ENCODE peak calls at places on chromosomes 6 and 20, in four cellular contexts. U is WTC11, A is HepG2, P is GM12878. K is an unnamed sample.

GRCh38 chr20:25247666-25248500 is at the start of gene PYGB:
- DNase-seq in P (peak; percentile 41), A (peak; percentile 78), U (peak; percentile 82), K (peak; percentile 90)

GRCh38 chr6:104809116-104809515 is 50.6 kb downstream of the HACE1 start:
- DNase-seq in P (no peak), U (no peak), A (no peak), K (no peak)

GRCh38 chr20:63273180-63273579 is 567 bp downstream of the ARFGAP1 start:
- DNase-seq in P (no peak), A (no peak), U (no peak), K (no peak)

GRCh38 chr20:1509237-1509636 is 18.0 kb upstream of the SIRPB2 start:
- DNase-seq in A (peak; percentile 25), U (no peak), P (no peak), K (no peak)

GRCh38 chr6:52514514-52514913 is 62.3 kb downstream of the TRAM2 start:
- DNase-seq in A (no peak), U (no peak), P (no peak), K (no peak)

GRCh38 chr6:159077123-159077522 is 32.3 kb upstream of the TAGAP start:
- DNase-seq in A (no peak), U (no peak), P (no peak), K (no peak)

GRCh38 chr20:25511183-25511582 is 74.1 kb downstream of the NINL start:
- DNase-seq in U (no peak), P (no peak), A (no peak), K (no peak)

GRCh38 chr6:169921853-169922779 is 170.7 kb downstream of the ERMARD start:
- DNase-seq in U (no peak), P (no peak), A (peak; percentile 35), K (no peak)

GRCh38 chr6:3259491-3259958 is 778 bp downstream of the PSMG4 start:
- DNase-seq in P (no peak), A (peak; percentile 36), U (no peak), K (no peak)

GRCh38 chr6:30200551-30201281 is 12.5 kb downstream of the TRIM26 start:
- DNase-seq in A (no peak), P (peak; percentile 37), U (no peak), K (no peak)

DNA sequence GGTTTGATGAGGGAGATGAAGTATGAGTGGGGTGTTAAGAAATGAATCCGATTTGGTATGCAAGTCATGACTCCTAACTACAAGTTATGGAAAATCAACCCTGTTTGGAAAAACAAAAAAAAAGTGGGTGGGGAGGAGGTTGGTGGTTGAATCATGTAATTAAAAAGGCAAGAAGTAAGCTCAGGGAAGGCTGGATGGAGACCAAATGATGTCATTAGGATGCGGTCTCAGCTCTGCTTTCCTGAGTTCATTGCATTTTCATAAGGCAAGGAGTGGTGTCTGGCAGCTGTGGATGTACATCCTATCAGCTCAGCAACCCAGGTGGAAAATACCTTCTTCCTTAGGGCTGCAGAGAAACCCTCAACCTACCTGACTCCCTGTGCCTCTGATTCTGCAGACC is 60.4 kb upstream of the AKAP12 start:
- DNase-seq in A (no peak), P (no peak), U (no peak), K (no peak)
- TF ChIP-seq CREM in A (no peak), P (no peak), U (no peak), K (no peak)

GRCh38 chr6:44305200-44305725 is 7.9 kb downstream of the AARS2 start:
- DNase-seq in U (no peak), A (no peak), P (no peak), K (no peak)

GRCh38 chr6:44303842-44304241 is 9.3 kb downstream of the AARS2 start:
- DNase-seq in A (no peak), P (no peak), U (no peak), K (no peak)

GRCh38 chr6:44306710-44307109 is 6.4 kb downstream of the AARS2 start:
- DNase-seq in P (no peak), A (no peak), U (no peak), K (no peak)

GRCh38 chr6:44302856-44303255 is 10.3 kb downstream of the AARS2 start:
- DNase-seq in A (no peak), P (no peak), U (no peak), K (no peak)

GRCh38 chr6:44304282-44305199 is 8.6 kb downstream of the AARS2 start:
- DNase-seq in A (peak; percentile 44), P (no peak), U (peak; percentile 66), K (peak; percentile 75)
- TF ChIP-seq CREM in A (no peak), P (no peak), U (no peak), K (no peak)

DNA sequence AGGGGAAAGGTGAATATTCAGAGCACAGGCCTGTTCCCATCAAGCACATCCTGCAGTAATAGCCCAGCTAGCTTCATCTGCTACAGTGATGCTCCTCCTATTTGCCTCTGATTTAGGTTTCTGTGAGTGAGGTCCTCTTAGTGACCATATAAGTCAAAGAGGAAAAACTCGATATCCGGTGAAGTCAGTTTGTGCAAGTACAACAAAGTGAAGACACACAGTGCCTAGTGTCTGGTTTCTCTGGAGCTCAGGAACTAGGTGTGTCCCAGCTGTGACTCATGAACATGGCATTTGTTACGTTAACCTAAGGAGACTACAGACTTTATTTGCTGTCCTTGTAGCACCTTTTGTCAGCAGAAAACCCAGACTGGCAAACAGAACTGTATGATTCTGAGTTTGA is 33.9 kb downstream of the EDN1 start:
- DNase-seq in P (no peak), U (no peak), A (peak; percentile 99), K (no peak)
- TF ChIP-seq CREM in P (no peak), U (no peak), A (no peak), K (no peak)

DNA sequence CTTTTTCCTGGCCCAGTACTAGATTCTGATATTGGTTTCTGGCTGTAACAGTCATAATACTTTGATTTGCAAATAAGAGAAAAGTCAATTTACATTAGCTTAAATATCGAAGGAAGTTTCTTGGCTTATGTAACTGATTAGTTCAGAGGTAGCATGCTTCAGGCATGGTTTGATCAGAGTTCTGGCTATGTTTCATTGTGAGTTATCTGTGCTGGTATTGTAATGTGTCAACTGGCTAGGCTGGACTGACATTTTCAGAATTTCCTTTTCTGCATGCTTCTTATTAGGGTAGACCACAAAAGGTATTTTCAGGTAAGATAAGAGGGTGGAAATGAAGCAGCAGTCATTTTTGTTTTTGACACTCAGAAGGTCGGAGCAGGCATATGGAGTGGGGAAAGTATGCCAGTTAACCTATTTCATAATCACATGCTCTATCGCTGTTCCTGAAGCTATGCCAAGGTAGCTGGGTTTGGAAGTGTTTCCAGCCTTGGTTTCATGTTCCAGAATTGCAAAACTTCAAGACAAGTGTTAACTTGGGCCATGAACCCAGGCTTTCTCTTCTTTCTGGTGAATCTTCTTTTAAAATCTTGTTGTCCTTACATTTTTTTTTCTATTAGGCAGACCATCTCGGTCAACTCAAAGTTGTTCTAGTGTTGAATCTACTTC is 244.9 kb downstream of the DHX35 start:
- DNase-seq in A (no peak), U (no peak), P (no peak), K (no peak)
- TF ChIP-seq CREM in A (no peak), U (no peak), P (no peak), K (no peak)

GRCh38 chr20:51172558-51173428 is 149.9 kb upstream of the KCNG1 start:
- DNase-seq in U (no peak), A (no peak), P (no peak), K (no peak)

GRCh38 chr20:51175724-51176123 is 152.8 kb upstream of the KCNG1 start:
- DNase-seq in A (no peak), P (no peak), U (no peak), K (no peak)

GRCh38 chr20:51175156-51175555 is 152.2 kb upstream of the KCNG1 start:
- DNase-seq in U (no peak), P (no peak), A (no peak), K (no peak)

GRCh38 chr20:51176446-51176845 is 153.5 kb upstream of the KCNG1 start:
- DNase-seq in A (no peak), P (no peak), U (no peak), K (no peak)

DNA sequence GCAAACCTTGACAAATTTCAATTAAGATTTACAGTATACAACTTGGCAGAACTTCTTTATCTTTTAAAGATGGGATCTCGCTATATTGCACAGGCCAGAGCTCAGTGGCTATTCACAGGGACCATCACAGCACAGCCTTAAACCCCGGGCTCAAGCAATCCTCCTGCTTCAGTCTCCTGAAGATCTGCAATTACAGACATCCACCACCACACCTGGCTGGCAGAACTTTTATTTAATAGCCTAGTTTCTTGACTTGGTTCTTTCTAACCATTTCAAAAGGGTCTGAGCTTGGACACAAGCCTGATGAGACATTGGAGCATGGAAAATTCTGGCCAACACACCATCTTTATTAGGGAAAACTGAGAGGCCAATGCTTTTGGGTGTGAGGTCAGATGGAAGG is 151.6 kb upstream of the KCNG1 start:
- DNase-seq in A (no peak), P (no peak), U (no peak), K (no peak)
- TF ChIP-seq CREM in A (no peak), P (no peak), U (no peak), K (no peak)

DNA sequence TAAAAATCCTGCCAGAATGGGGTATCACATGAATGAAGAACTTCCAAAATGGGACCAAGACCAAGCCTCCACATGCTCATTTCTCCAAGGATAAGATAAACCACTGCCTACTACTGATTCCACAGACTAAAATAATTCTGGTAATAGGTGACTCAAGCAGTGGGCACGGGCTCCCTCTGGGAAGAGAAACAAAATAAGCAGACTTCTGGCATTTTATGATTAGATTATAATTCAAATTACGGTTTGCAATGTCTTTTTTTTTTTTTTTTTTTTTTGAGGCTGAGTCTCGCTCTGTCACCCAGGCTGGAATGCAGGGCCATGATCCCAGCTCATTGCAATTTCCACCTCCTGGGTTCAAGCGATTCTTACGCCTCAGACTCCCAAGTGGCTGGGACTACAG is 16.0 kb downstream of the UQCC1 start:
- DNase-seq in A (no peak), U (no peak), P (no peak), K (no peak)
- TF ChIP-seq CREM in A (no peak), U (no peak), P (no peak), K (no peak)

GRCh38 chr6:21005816-21006553 is 471.7 kb downstream of the CDKAL1 start:
- DNase-seq in P (peak; percentile 40), A (peak; percentile 64), U (no peak), K (no peak)
- TF ChIP-seq CREM in P (no peak), A (no peak), U (no peak), K (no peak)

K was measured in K562.